ENCODE peak calls at places on chromosome 14, in six cellular contexts. I, K, H, P, F and N are unnamed samples.

GRCh38 chr14:93430889-93431670 is at the start of gene UNC79:
- DNase-seq in I (no peak), H (no peak), F (no peak), P (no peak), K (no peak), N (no peak)

GRCh38 chr14:24576178-24576577 is at the start of gene CTSG:
- DNase-seq in F (no peak), I (no peak), K (no peak), H (no peak), P (no peak), N (no peak)

GRCh38 chr14:60622920-60623263 is 26.4 kb downstream of the SIX1 start:
- DNase-seq in H (no peak), P (no peak), K (no peak), F (no peak), I (no peak), N (no peak)

GRCh38 chr14:85516239-85517112 is 13.5 kb upstream of the FLRT2 start:
- DNase-seq in F (no peak), K (no peak), I (no peak), P (no peak), H (no peak), N (no peak)

GRCh38 chr14:52244997-52245396 is 22.5 kb upstream of the PTGDR start:
- DNase-seq in H (no peak), I (no peak), P (no peak), F (no peak), K (no peak), N (no peak)

GRCh38 chr14:63257299-63257698 is 53.1 kb downstream of the RHOJ start:
- DNase-seq in P (no peak), H (no peak), F (no peak), K (no peak), I (no peak), N (no peak)

GRCh38 chr14:72619071-72619710 is 274.7 kb downstream of the DPF3 start:
- DNase-seq in K (no peak), P (no peak), F (no peak), H (no peak), I (no peak), N (no peak)

GRCh38 chr14:39232554-39233415 is 930 bp upstream of the MIA2 start:
- DNase-seq in F (no peak), I (no peak), H (no peak), K (no peak), P (peak; percentile 21), N (no peak)

GRCh38 chr14:90831821-90832220 is 15.6 kb upstream of the TTC7B start:
- DNase-seq in F (no peak), K (no peak), I (no peak), P (no peak), H (no peak), N (peak; percentile 41)

GRCh38 chr14:51653855-51654548 is 2.3 kb downstream of the FRMD6 start:
- DNase-seq in F (no peak), P (no peak), I (no peak), H (no peak), K (no peak), N (no peak)

GRCh38 chr14:45426685-45427282 is 173.8 kb upstream of the MIS18BP1 start:
- DNase-seq in K (no peak), H (no peak), F (no peak), I (no peak), P (no peak), N (no peak)

GRCh38 chr14:88499225-88499624 is 55.6 kb downstream of the PTPN21 start:
- DNase-seq in F (no peak), H (no peak), I (no peak), K (no peak), P (no peak), N (no peak)

GRCh38 chr14:79011091-79011919 is 841.1 kb downstream of the NRXN3 start:
- DNase-seq in H (no peak), F (peak; percentile 25), P (no peak), K (no peak), I (no peak), N (no peak)

GRCh38 chr14:75597149-75597548 is 18.7 kb downstream of the FLVCR2 start:
- DNase-seq in I (no peak), K (no peak), P (no peak), F (no peak), H (no peak), N (no peak)

GRCh38 chr14:50501642-50502041 is 30.7 kb downstream of the MAP4K5 start:
- DNase-seq in P (no peak), F (no peak), I (no peak), K (no peak), H (no peak), N (no peak)

GRCh38 chr14:99892406-99892805 is 99.2 kb downstream of the EML1 start:
- DNase-seq in F (no peak), K (no peak), P (no peak), H (no peak), I (no peak), N (no peak)

GRCh38 chr14:105862581-105863239 is 336.3 kb downstream of the TMEM121 start:
- DNase-seq in K (peak; percentile 20), H (no peak), P (peak; percentile 1), I (no peak), F (no peak), N (peak; percentile 29)
- TF ChIP-seq POLR2A in K (no peak), H (no peak), P (no peak), I (no peak), F (no peak), N (no peak)

GRCh38 chr14:104682107-104682593 is 7.3 kb upstream of the INF2 start:
- DNase-seq in P (no peak), K (no peak), F (no peak), H (no peak), I (no peak), N (peak; percentile 62)

GRCh38 chr14:104680056-104680805 is 9.2 kb upstream of the INF2 start:
- DNase-seq in P (no peak), H (no peak), K (peak; percentile 77), I (no peak), F (no peak), N (peak; percentile 79)

GRCh38 chr14:104678901-104679705 is 10.3 kb upstream of the INF2 start:
- DNase-seq in I (no peak), H (no peak), K (no peak), P (no peak), F (no peak), N (peak; percentile 65)

GRCh38 chr14:104681689-104682074 is 7.7 kb upstream of the INF2 start:
- DNase-seq in F (peak; percentile 84), I (peak; percentile 30), P (peak; percentile 82), H (no peak), K (peak; percentile 92), N (peak; percentile 96)

DNA sequence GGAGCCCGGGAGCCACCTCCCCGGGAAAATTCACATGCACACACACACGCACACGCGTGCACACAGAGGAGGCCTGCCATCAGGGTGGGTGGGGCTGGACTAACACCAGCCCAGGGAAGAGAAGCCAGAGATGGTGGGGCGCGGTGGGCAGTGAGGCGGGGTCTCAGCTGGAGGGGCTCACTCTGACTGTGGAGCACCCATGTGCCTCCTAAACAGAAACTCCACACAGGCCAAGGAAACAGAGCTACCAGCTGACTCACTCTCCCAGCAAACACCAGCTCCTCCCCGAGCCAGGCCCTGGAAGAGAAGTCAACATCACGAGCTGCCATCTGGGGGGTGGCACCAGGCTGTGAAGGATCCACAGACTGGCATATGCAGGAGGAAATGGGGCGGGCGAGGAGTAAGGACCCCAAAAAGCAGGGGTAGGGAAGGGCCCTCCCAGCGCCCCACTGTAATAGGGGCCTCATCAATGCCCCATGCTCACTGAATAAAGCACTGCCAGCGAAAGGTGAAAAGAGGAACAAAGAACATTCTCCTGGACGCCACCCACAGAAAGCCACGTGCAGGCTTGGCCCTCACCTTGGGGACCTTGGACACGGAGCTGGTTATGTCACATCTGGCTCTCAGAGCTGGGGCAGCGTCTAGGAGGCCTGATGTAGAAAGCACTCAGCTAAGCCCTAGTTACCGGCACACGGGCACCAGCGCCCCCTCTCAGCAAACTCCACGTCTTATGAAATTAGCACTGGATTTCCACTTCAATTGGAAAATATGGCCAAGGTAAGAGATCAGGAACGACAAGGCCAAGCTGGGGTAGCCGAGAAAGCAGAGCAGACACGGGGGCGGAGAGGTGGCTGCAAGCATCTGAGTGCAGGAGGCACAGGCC is 8.4 kb upstream of the INF2 start:
- DNase-seq in F (peak; percentile 70), I (peak; percentile 83), K (peak; percentile 87), P (no peak), H (no peak), N (peak; percentile 89)
- H3K4me3 ChIP-seq in F (no peak overlapping the region), I (peak overlapping the region; percentile 47), K (peak overlapping the region; percentile 24), P (no peak overlapping the region), H (no peak overlapping the region), N (peak overlapping the region; percentile 36)

DNA sequence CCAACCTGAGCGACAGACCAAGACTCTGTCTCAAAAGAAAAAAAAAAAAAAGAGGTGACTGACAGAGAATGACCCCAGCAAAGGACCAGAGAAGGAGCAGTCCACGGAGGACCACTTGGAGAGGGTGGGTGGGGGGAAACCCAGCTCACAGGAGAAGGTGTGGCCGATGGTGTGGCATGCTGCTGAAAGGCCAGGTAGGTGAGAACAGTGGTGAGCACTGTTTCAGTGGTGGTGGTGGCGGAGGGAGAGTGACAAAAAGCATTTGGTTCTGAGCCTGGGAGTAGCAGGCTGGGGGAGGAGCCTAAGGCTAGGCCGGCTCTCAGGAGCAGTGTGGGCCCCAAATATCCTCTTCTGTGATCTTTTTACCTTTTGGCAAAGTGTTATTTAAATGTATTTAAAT is 63.8 kb downstream of the IRF2BPL start:
- DNase-seq in F (no peak), K (no peak), I (no peak), P (no peak), H (no peak), N (no peak)
- TF ChIP-seq POLR2A in F (no peak), K (no peak), I (no peak), P (no peak), H (no peak), N (no peak)

DNA sequence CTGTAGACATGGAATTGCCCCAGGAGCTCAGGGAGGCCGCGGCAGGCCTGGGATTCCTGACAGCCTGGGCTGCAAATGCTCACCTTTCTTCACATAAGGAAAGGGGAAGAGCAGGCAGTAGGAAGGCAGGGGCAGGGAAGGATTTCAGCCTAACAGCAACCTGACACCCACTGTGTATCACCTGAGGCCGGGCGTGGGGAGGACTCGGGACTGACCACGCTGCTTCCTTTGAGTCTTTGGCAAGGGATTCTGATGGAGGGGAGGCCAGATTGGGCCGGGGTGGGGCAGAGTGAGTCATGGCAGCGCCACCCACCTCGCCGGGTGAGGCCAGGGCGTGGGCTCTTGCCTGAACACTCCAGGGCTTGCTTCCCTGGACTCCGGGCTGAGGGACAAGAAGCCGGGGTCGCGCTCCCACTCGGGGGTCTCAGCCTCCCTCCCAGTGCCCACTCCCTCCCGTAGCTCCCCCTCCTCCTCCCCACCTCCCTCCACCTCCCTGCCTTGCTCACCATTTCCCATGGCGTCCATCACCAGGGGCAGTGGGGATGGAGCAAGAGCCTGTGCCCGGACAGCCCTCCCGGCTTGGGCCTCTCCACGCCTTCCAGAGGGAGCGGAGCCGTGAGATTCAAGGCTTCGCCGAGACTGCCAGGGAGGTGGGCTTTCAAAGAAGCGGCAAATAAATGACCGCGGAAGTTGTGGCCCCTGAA is 247.9 kb upstream of the RTL1 start:
- DNase-seq in K (no peak), I (no peak), F (no peak), H (no peak), P (no peak), N (no peak)
- H3K4me3 ChIP-seq in K (no peak overlapping the region), I (no peak overlapping the region), F (no peak overlapping the region), H (no peak overlapping the region), P (no peak overlapping the region), N (no peak overlapping the region)